ENCODE peak calls at places on chromosomes 5 and 9, in seven cellular contexts. R, E, D, O, W, S and N are unnamed samples.

GRCh38 chr5:81247441-81247972 is 14.4 kb downstream of the CKMT2 start:
- DNase-seq in E (no peak), S (no peak), O (no peak), W (no peak), R (peak; percentile 14), D (peak; percentile 31), N (no peak)

GRCh38 chr5:134874831-134875655 is 872 bp downstream of the TXNDC15 start:
- DNase-seq in O (peak; percentile 19), S (peak; percentile 24), W (peak; percentile 51), D (peak; percentile 80), R (peak; percentile 55), E (peak; percentile 74), N (peak; percentile 12)

GRCh38 chr9:71858812-71859211 is 52.2 kb downstream of the ABHD17B start:
- DNase-seq in D (peak; percentile 19), O (no peak), E (no peak), S (no peak), W (no peak), R (no peak), N (no peak)

GRCh38 chr5:154862766-154863165 is 4.3 kb downstream of the CNOT8 start:
- DNase-seq in S (no peak), E (no peak), D (no peak), O (no peak), R (no peak), W (no peak), N (no peak)

GRCh38 chr9:106962105-106962504 is 99.1 kb downstream of the ZNF462 start:
- DNase-seq in R (no peak), S (no peak), O (no peak), W (no peak), E (no peak), D (no peak), N (no peak)

GRCh38 chr5:124927735-124928134 is 181.3 kb upstream of the ZNF608 start:
- DNase-seq in S (no peak), W (no peak), D (peak; percentile 24), O (no peak), R (peak; percentile 6), E (no peak), N (no peak)

GRCh38 chr5:134248271-134248670 is 22.4 kb upstream of the PPP2CA start:
- DNase-seq in E (no peak), R (peak; percentile 47), S (no peak), O (no peak), D (peak; percentile 7), W (no peak), N (no peak)

GRCh38 chr5:169599451-169599850 is 15.9 kb downstream of the SPDL1 start:
- DNase-seq in R (peak; percentile 61), O (no peak), D (no peak), E (no peak), S (peak; percentile 36), W (no peak), N (no peak)

GRCh38 chr5:136006767-136007251 is 22.0 kb upstream of the TGFBI start:
- DNase-seq in R (peak; percentile 85), O (no peak), D (peak; percentile 94), E (peak; percentile 56), S (no peak), W (peak; percentile 81), N (no peak)

GRCh38 chr5:44632344-44632743 is 176.4 kb upstream of the MRPS30 start:
- DNase-seq in R (no peak), S (no peak), E (no peak), O (no peak), D (no peak), W (no peak), N (no peak)

GRCh38 chr5:154755361-154756202 is at the start of gene LARP1:
- DNase-seq in R (no peak), E (peak; percentile 77), O (peak; percentile 21), S (peak; percentile 61), W (no peak), D (no peak), N (peak; percentile 44)

GRCh38 chr5:64292611-64293215 is 127.1 kb downstream of the RNF180 start:
- DNase-seq in D (no peak), W (no peak), S (no peak), O (no peak), E (no peak), R (no peak), N (no peak)

GRCh38 chr9:20848490-20848889 is 164.4 kb downstream of the FOCAD start:
- DNase-seq in S (no peak), O (no peak), D (peak; percentile 29), W (no peak), R (peak; percentile 9), E (no peak), N (no peak)

GRCh38 chr5:22649076-22649475 is 204.1 kb downstream of the CDH12 start:
- DNase-seq in S (no peak), R (peak; percentile 85), W (no peak), D (no peak), O (no peak), E (no peak), N (no peak)

GRCh38 chr5:122902263-122902662 is 56.9 kb downstream of the SNX24 start:
- DNase-seq in O (no peak), E (no peak), D (no peak), S (no peak), R (no peak), W (no peak), N (no peak)

GRCh38 chr5:122895141-122895540 is 49.7 kb downstream of the SNX24 start:
- DNase-seq in R (no peak), W (no peak), E (no peak), D (no peak), O (no peak), S (no peak), N (no peak)

GRCh38 chr5:122901346-122901745 is 55.9 kb downstream of the SNX24 start:
- DNase-seq in D (no peak), O (no peak), S (no peak), W (no peak), E (no peak), R (no peak), N (no peak)

GRCh38 chr5:122897283-122897602 is 51.8 kb downstream of the SNX24 start:
- DNase-seq in W (no peak), O (no peak), S (no peak), R (no peak), D (no peak), E (no peak), N (no peak)

DNA sequence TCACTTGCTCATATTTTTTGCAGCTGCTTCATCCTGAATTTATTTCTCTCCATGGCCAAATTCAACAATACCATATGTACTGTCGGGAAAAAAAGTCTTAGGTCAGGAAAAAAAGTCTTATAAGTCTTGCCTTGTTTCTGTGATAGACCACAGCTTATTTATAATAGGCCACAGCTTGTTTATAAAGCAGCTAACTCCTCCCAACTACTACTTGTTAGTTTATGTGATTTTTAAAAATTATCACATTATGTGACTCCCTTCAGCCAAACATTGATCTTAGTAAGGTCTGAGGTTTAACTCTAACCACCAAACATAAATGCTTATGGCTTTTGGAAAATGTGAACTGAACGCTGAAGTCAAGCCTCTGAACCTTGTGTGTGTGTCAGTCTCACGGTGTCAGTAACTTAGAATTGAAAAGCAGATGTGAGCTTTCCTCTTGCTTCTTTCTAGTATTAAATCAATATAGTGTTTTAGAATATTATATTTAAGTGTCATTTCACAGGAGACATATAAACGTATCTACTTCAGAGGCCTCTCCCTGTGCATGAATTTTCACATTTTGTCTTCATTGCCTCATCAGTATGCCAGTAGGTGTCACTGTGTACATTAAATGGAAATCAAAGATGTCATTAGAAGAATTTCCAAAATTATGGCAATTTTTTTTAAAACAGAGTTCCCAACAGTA is 51.3 kb downstream of the SNX24 start:
- DNase-seq in S (no peak), E (no peak), O (no peak), D (peak; percentile 25), R (peak; percentile 34), W (no peak), N (no peak)
- TF ChIP-seq CTCF in S (peak; percentile 68), E (peak; percentile 60), O (peak; percentile 72), D (peak; percentile 81), R (peak; percentile 56), W (peak; percentile 84), N (peak; percentile 59)

DNA sequence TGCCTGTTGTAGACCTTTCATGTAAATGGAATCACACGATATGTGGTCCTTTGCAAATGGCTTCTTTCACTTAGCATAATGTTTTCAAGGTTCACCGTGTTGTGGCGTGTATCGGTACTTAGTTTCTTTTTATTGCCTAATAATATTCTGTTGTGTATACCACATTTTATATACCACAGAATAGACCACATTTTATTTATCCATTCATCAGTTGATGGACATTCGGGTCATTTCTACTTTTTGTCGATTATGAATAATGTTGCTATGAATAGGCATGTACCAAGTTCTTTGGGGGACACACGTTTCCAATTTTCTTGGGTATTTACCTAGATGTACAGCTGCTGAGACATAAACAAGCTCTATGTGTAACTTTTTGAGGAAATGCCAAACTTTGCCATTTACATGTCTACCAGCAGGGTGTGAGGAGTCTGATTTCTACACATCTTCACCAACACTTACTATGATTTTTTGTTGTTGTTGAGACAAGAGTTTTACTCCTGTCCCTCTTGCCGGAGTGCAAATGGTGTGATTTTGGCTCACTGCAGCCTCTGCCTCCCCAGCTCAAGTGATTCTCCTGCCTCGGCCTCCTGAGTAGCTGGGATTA is 144.7 kb downstream of the RGS3 start:
- DNase-seq in E (no peak), O (no peak), R (no peak), D (no peak), W (no peak), S (no peak), N (no peak)
- TF ChIP-seq CTCF in E (no peak), O (no peak), R (no peak), D (no peak), W (no peak), S (no peak), N (no peak)

GRCh38 chr9:98538203-98538602 is 170.5 kb downstream of the GABBR2 start:
- DNase-seq in O (no peak), S (no peak), D (no peak), W (no peak), E (no peak), R (no peak), N (no peak)

GRCh38 chr9:98533866-98534265 is 174.9 kb downstream of the GABBR2 start:
- DNase-seq in O (no peak), R (no peak), D (no peak), E (no peak), S (no peak), W (no peak), N (no peak)

GRCh38 chr9:98539954-98540353 is 168.8 kb downstream of the GABBR2 start:
- DNase-seq in D (no peak), O (no peak), S (no peak), W (no peak), E (no peak), R (no peak), N (no peak)

GRCh38 chr9:98538626-98539031 is 170.1 kb downstream of the GABBR2 start:
- DNase-seq in D (no peak), O (no peak), R (peak; percentile 7), E (no peak), W (no peak), S (no peak), N (no peak)

GRCh38 chr9:98536542-98537173 is 172.1 kb downstream of the GABBR2 start:
- DNase-seq in D (no peak), E (no peak), S (no peak), R (peak; percentile 7), O (no peak), W (no peak), N (peak; percentile 26)
- TF ChIP-seq CTCF in D (peak; percentile 66), E (no peak), S (peak; percentile 37), R (peak; percentile 52), O (peak; percentile 39), W (no peak), N (peak; percentile 50)

DNA sequence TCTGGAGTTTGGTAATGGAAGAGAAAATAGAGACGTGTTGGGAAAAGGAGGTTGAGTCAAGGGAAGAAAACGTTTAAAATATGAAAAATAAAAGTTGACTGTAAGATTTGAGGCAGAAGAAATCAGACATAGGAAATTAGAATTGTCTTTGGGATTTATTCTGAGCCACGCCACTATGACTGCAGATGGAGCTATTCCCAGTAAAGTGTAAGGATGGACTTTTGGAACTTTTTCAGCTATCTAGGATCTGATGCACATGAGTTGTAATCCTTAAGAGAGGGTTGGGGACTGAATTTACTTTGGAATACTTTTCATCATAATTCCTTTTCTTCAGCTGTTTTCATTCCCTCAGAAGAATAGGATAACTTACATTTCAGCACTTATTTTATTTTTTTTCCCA is 336.7 kb downstream of the FAM170A start:
- DNase-seq in R (no peak), D (no peak), E (no peak), S (no peak), O (no peak), W (no peak), N (no peak)
- TF ChIP-seq CTCF in R (no peak), D (peak; percentile 32), E (no peak), S (no peak), O (no peak), W (no peak), N (no peak)